ENCODE peak calls at places on chromosome 17, in nine cellular contexts. W is left ventricle myocardium inferior; Z is ascending aorta; C is Panc1; E is esophagus muscularis mucosa; V is kidney epithelial cell; A is fibroblast of lung; T is CD8-positive, alpha-beta T cell; X is right lobe of liver. H is an unnamed sample. For H3K27me3, the result is how much of the 10 kb centered on the place peaks cover.

GRCh38 chr17:66152756-66153155 is 39.2 kb downstream of the CEP112 start:
- DNase-seq in W (no peak), Z (no peak), C (no peak), E (no peak), V (peak), A (no peak), T (no peak), X (no peak), H (peak)

GRCh38 chr17:55456307-55457240 is 34.9 kb upstream of the MMD start:
- DNase-seq in W (no peak), Z (no peak), C (no peak), E (no peak), V (no peak), A (peak), T (no peak), X (no peak), H (no peak)

GRCh38 chr17:73404246-73404645 is 92.4 kb upstream of the CDC42EP4 start:
- DNase-seq in W (no peak), Z (no peak), C (no peak), E (no peak), V (no peak), A (no peak), T (no peak), X (peak), H (no peak)

GRCh38 chr17:30961213-30962188 is 9.3 kb upstream of the RNF135 start:
- DNase-seq in W (no peak), Z (no peak), C (no peak), E (no peak), V (peak), A (no peak), T (no peak), X (no peak), H (peak)

GRCh38 chr17:66468241-66469087 is 166.1 kb downstream of the PRKCA start:
- DNase-seq in W (no peak), Z (no peak), C (no peak), E (no peak), V (no peak), A (no peak), T (no peak), X (no peak), H (peak)

GRCh38 chr17:14123579-14124278 is 54.4 kb downstream of the COX10 start:
- DNase-seq in W (no peak), Z (no peak), C (no peak), E (no peak), V (no peak), A (no peak), T (no peak), X (no peak), H (no peak)

GRCh38 chr17:18889658-18890057 is 31.7 kb downstream of the PRPSAP2 start:
- DNase-seq in W (no peak), Z (no peak), C (no peak), E (no peak), V (no peak), A (no peak), T (no peak), X (no peak), H (no peak)

GRCh38 chr17:28470266-28471126 is 2.9 kb upstream of the SLC13A2 start:
- DNase-seq in W (no peak), Z (no peak), C (no peak), E (no peak), V (no peak), A (no peak), T (no peak), X (no peak), H (no peak)

GRCh38 chr17:36182176-36183000 is 6.0 kb upstream of the TBC1D3B start:
- DNase-seq in W (no peak), Z (no peak), C (no peak), E (no peak), V (no peak), A (peak), T (no peak), X (peak), H (no peak)

GRCh38 chr17:42485680-42486079 is 27.0 kb downstream of the ATP6V0A1 start:
- DNase-seq in W (no peak), Z (no peak), C (no peak), E (no peak), V (no peak), A (peak), T (no peak), X (no peak), H (peak)

GRCh38 chr17:46764709-46765401 is 53.6 kb downstream of the WNT3 start:
- DNase-seq in W (peak), Z (no peak), C (no peak), E (no peak), V (no peak), A (peak), T (no peak), X (no peak), H (peak)

GRCh38 chr17:74737299-74738050 is 419 bp downstream of the RAB37 start:
- DNase-seq in W (no peak), Z (no peak), C (no peak), E (no peak), V (no peak), A (no peak), T (peak), X (peak), H (no peak)

GRCh38 chr17:43613911-43614310 is 47.8 kb downstream of the MEOX1 start:
- DNase-seq in W (no peak), Z (no peak), C (no peak), E (no peak), V (no peak), A (no peak), T (no peak), X (no peak), H (no peak)

GRCh38 chr17:68646626-68647526 is 45.7 kb upstream of the FAM20A start:
- DNase-seq in W (no peak), Z (no peak), C (no peak), E (no peak), V (no peak), A (peak), T (no peak), X (no peak), H (no peak)

GRCh38 chr17:77320501-77321256 is 179.9 kb downstream of the SEC14L1 start:
- DNase-seq in W (no peak), Z (no peak), C (no peak), E (no peak), V (no peak), A (peak), T (no peak), X (peak), H (no peak)

GRCh38 chr17:56599093-56599492 is 5.6 kb downstream of the NOG start:
- DNase-seq in W (no peak), Z (no peak), C (no peak), E (no peak), V (no peak), A (no peak), T (peak), X (no peak), H (no peak)

GRCh38 chr17:7523033-7523432 is 25.8 kb upstream of the TNFSF12 start:
- DNase-seq in W (no peak), Z (no peak), C (no peak), E (no peak), V (no peak), A (peak), T (peak), X (no peak), H (no peak)

GRCh38 chr17:15083225-15083624 is 181.9 kb downstream of the PMP22 start:
- DNase-seq in W (peak), Z (no peak), C (no peak), E (peak), V (no peak), A (no peak), T (no peak), X (no peak), H (no peak)

GRCh38 chr17:49223517-49224197 is 6.9 kb downstream of the PHOSPHO1 start:
- DNase-seq in W (peak), Z (no peak), C (no peak), E (no peak), V (no peak), A (no peak), T (peak), X (peak), H (no peak)

GRCh38 chr17:17877548-17878358 is 41.0 kb upstream of the SREBF1 start:
- DNase-seq in W (peak), Z (peak), C (no peak), E (no peak), V (no peak), A (peak), T (no peak), X (peak), H (peak)

GRCh38 chr17:10797848-10798328 is 6.0 kb downstream of the TMEM238L start:
- DNase-seq in W (no peak), Z (no peak), C (no peak), E (no peak), V (no peak), A (no peak), T (no peak), X (no peak), H (no peak)

GRCh38 chr17:77235370-77236080 is 94.8 kb downstream of the SEC14L1 start:
- DNase-seq in W (peak), Z (no peak), C (no peak), E (peak), V (peak), A (peak), T (no peak), X (no peak), H (peak)

GRCh38 chr17:7590743-7591142 is 849 bp upstream of the SOX15 start:
- DNase-seq in W (no peak), Z (no peak), C (no peak), E (no peak), V (no peak), A (peak), T (no peak), X (no peak), H (peak)

GRCh38 chr17:77320046-77320445 is 179.3 kb downstream of the SEC14L1 start:
- DNase-seq in W (no peak), Z (no peak), C (no peak), E (no peak), V (no peak), A (peak), T (no peak), X (peak), H (no peak)

GRCh38 chr17:39921323-39921722 is 2.9 kb upstream of the GSDMB start:
- DNase-seq in W (no peak), Z (no peak), C (no peak), E (no peak), V (no peak), A (no peak), T (peak), X (no peak), H (no peak)

DNA sequence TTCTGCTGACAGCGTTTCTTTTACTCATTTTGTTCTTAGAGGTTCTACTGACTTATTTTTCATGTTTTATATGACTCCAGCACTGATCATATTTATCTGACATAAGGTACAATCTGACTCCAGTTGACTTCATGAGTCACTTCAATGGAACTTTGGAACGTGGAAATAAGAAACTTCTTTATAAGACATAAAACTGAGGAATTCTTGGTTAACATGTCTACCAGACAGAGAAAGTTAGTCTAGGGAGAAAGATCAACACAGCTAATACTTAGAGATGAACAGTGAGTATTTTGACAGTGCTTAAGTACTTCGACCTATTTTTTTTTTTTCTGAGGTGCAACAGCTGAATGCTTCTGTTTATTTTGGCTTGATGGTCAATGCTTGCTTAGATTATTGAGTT is 679.5 kb downstream of the KCNJ2 start:
- DNase-seq in W (no peak), Z (no peak), C (no peak), E (no peak), V (peak), A (peak), T (no peak), X (no peak), H (peak)
- H3K27me3 ChIP-seq in W (under half), Z (under half), C (under half), E (under half), V (under half), A (under half), T (under half), X (under half), H (under half)

DNA sequence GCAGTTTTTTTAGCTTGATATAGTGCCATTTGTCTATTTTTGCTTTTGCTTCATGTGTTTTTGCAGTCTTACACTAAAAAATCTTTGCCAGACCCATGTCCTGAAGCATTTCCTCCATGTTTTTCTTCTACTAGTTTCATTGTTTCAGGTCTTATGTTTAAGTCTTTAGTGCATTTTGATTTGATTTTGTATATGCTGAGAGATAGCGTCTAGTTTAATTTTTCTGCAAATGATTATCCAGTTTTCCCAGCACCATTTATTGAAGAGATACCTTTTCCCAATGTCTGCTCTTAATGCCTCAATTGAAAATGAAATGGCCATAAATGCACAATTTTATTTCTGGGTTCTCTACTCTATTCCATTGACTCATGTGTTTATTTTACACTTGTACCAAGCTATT is 40.8 kb upstream of the NACA2 start:
- DNase-seq in W (no peak), Z (no peak), C (no peak), E (no peak), V (no peak), A (no peak), T (no peak), X (no peak), H (no peak)
- H3K4me3 ChIP-seq in W (no peak), Z (no peak), C (no peak), E (no peak), V (no peak), A (no peak), T (no peak), X (no peak), H (no peak)

GRCh38 chr17:81807210-81807719 is 3.3 kb downstream of the GCGR start:
- DNase-seq in W (no peak), Z (no peak), C (no peak), E (no peak), V (no peak), A (no peak), T (no peak), X (peak), H (no peak)
- H3K27me3 ChIP-seq in W (half or more), Z (under half), C (under half), E (half or more), V (half or more), A (under half), T (under half), X (under half), H (under half)

GRCh38 chr17:16552637-16553045 is 16.4 kb downstream of the ZNF287 start:
- DNase-seq in W (no peak), Z (no peak), C (no peak), E (no peak), V (no peak), A (peak), T (no peak), X (no peak), H (no peak)

GRCh38 chr17:16551878-16552636 is 16.9 kb downstream of the ZNF287 start:
- DNase-seq in W (no peak), Z (no peak), C (no peak), E (no peak), V (no peak), A (peak), T (no peak), X (no peak), H (no peak)
- H3K4me3 ChIP-seq in W (no peak), Z (no peak), C (no peak), E (no peak), V (no peak), A (no peak), T (no peak), X (no peak), H (no peak)